ENCODE peak calls at places on chromosomes 7 and 10, in four cellular contexts. C is aorta; J is ELR; A is CD8-positive, alpha-beta T cell. M is an unnamed sample.

GRCh38 chr10:105188737-105189463 is 547.8 kb downstream of the SORCS3 start:
- DNase-seq in C (no peak), J (peak; percentile 20), A (no peak), M (no peak)

GRCh38 chr7:30831227-30831626 is 60.0 kb downstream of the MINDY4 start:
- DNase-seq in C (no peak), J (no peak), A (no peak), M (no peak)

GRCh38 chr10:112678581-112678980 is 231.6 kb downstream of the VTI1A start:
- DNase-seq in C (no peak), J (no peak), A (no peak), M (no peak)

GRCh38 chr7:113371376-113372043 is 253.2 kb upstream of the SMIM30 start:
- DNase-seq in C (no peak), J (no peak), A (no peak), M (no peak)

GRCh38 chr7:19670806-19671205 is 38.0 kb downstream of the POLR1F start:
- DNase-seq in C (no peak), J (peak; percentile 24), A (no peak), M (no peak)

GRCh38 chr10:27440478-27440877 is 63.6 kb upstream of the RAB18 start:
- DNase-seq in C (no peak), J (no peak), A (no peak), M (no peak)

GRCh38 chr7:107345898-107346297 is 124.0 kb upstream of the GPR22 start:
- DNase-seq in C (no peak), J (no peak), A (no peak), M (no peak)

GRCh38 chr10:29481906-29482440 is 152.8 kb downstream of the SVIL start:
- DNase-seq in C (no peak), J (no peak), A (no peak), M (no peak)

GRCh38 chr10:29470355-29470705 is 164.4 kb downstream of the SVIL start:
- DNase-seq in C (no peak), J (peak; percentile 20), A (peak; percentile 20), M (no peak)

GRCh38 chr10:108204528-108205313 is 1040.2 kb upstream of the SORCS1 start:
- DNase-seq in C (no peak), J (peak; percentile 65), A (no peak), M (no peak)

GRCh38 chr10:83965473-83965872 is 173.8 kb upstream of the GHITM start:
- DNase-seq in C (no peak), J (no peak), A (no peak), M (no peak)

GRCh38 chr7:92695308-92696261 is 105.4 kb upstream of the FAM133B start:
- DNase-seq in C (no peak), J (peak; percentile 79), A (no peak), M (no peak)

GRCh38 chr7:115635367-115635766 is 395.2 kb downstream of the TFEC start:
- DNase-seq in C (no peak), J (no peak), A (no peak), M (no peak)

GRCh38 chr7:144378651-144379050 is 23.4 kb downstream of the ARHGEF5 start:
- DNase-seq in C (no peak), J (no peak), A (no peak), M (no peak)

GRCh38 chr7:104914427-104914826 is 99.6 kb upstream of the KMT2E start:
- DNase-seq in C (no peak), J (no peak), A (no peak), M (no peak)

GRCh38 chr10:24988831-24989769 is 26.9 kb downstream of the ENKUR start:
- DNase-seq in C (no peak), J (no peak), A (no peak), M (no peak)

GRCh38 chr7:128259131-128260056 is 18.3 kb downstream of the LEP start:
- DNase-seq in C (no peak), J (no peak), A (no peak), M (no peak)

GRCh38 chr7:67625257-67625713 is 628.7 kb downstream of the TYW1 start:
- DNase-seq in C (peak; percentile 87), J (peak; percentile 26), A (no peak), M (no peak)

GRCh38 chr7:40482794-40483374 is 348.1 kb downstream of the SUGCT start:
- DNase-seq in C (no peak), J (no peak), A (no peak), M (no peak)

GRCh38 chr10:119268871-119269506 is 61.6 kb downstream of the GRK5 start:
- DNase-seq in C (peak; percentile 38), J (no peak), A (peak; percentile 75), M (peak; percentile 33)

GRCh38 chr7:132655071-132655761 is 78.9 kb upstream of the PLXNA4 start:
- DNase-seq in C (no peak), J (peak; percentile 30), A (peak; percentile 35), M (peak; percentile 24)

GRCh38 chr10:5534880-5535856 is 10.4 kb downstream of the CALML3 start:
- DNase-seq in C (peak; percentile 15), J (no peak), A (no peak), M (no peak)

GRCh38 chr7:95511716-95512260 is 26.0 kb downstream of the ASB4 start:
- DNase-seq in C (no peak), J (peak; percentile 73), A (peak; percentile 33), M (peak; percentile 10)